ENCODE peak calls at places on chromosomes 7 and 10, in five cellular contexts. V, Z, K, L and M are unnamed samples.

GRCh38 chr7:12725575-12726316 is 38.3 kb downstream of the ARL4A start:
- DNase-seq in K (no peak), V (no peak), Z (no peak), L (no peak), M (no peak)

GRCh38 chr7:15866753-15867152 is 180.3 kb upstream of the MEOX2 start:
- DNase-seq in L (no peak), K (no peak), V (no peak), Z (no peak), M (no peak)

GRCh38 chr10:73887038-73888015 is 13.0 kb upstream of the CAMK2G start:
- DNase-seq in Z (no peak), K (peak), V (no peak), L (no peak), M (peak)

GRCh38 chr7:112669306-112669705 is 120.9 kb downstream of the TMEM168 start:
- DNase-seq in L (no peak), K (no peak), Z (no peak), V (no peak), M (no peak)

GRCh38 chr7:29883462-29884398 is 77.4 kb downstream of the WIPF3 start:
- DNase-seq in L (no peak), V (no peak), Z (no peak), K (no peak), M (no peak)

GRCh38 chr10:83580373-83581012 is 558.8 kb upstream of the GHITM start:
- DNase-seq in K (no peak), V (no peak), L (no peak), Z (no peak), M (no peak)

GRCh38 chr10:119113805-119114732 is 10.2 kb downstream of the DENND10 start:
- DNase-seq in L (no peak), V (no peak), K (peak), Z (no peak), M (no peak)

GRCh38 chr7:95636140-95636539 is 39.8 kb upstream of the PDK4 start:
- DNase-seq in K (no peak), Z (no peak), V (no peak), L (no peak), M (no peak)

GRCh38 chr7:155368894-155369600 is 71.4 kb downstream of the INSIG1 start:
- DNase-seq in V (no peak), L (no peak), K (no peak), Z (no peak), M (no peak)

GRCh38 chr7:14191686-14192098 is 202.2 kb upstream of the ETV1 start:
- DNase-seq in Z (no peak), K (peak), L (no peak), V (no peak), M (no peak)

GRCh38 chr7:95478139-95479037 is 7.4 kb upstream of the ASB4 start:
- DNase-seq in L (no peak), K (peak), Z (no peak), V (no peak), M (no peak)

GRCh38 chr10:624605-625334 is 64.7 kb downstream of the DIP2C start:
- DNase-seq in Z (no peak), K (peak), L (no peak), V (no peak), M (peak)

GRCh38 chr10:115417585-115418265 is 324.6 kb downstream of the ATRNL1 start:
- DNase-seq in L (no peak), K (peak), V (no peak), Z (no peak), M (no peak)

GRCh38 chr10:59362184-59362966 is at the start of gene FAM13C:
- DNase-seq in L (no peak), V (no peak), Z (no peak), K (peak), M (peak)